ENCODE peak calls at places on chromosomes 13 and 19, in eight cellular contexts. V is lower leg skin, C is breast epithelium, J is ovary, X is NB4, Q is A549, U is heart left ventricle, B is tibial nerve. F is an unnamed sample.

GRCh38 chr13:49410006-49410405 is 33.9 kb downstream of the CAB39L start:
- DNase-seq in U (no peak), J (no peak), V (no peak), B (no peak), C (no peak), X (no peak), Q (no peak), F (no peak)

GRCh38 chr19:16076958-16077611 is 790 bp downstream of the TPM4 start:
- DNase-seq in B (peak), C (peak), V (no peak), J (peak), Q (no peak), X (peak), U (peak), F (no peak)

GRCh38 chr13:61664821-61665705 is 249.4 kb upstream of the PCDH20 start:
- DNase-seq in C (no peak), Q (no peak), V (no peak), B (no peak), U (no peak), X (no peak), J (no peak), F (peak)

GRCh38 chr19:12769689-12770088 is 5.7 kb downstream of the HOOK2 start:
- DNase-seq in J (no peak), B (no peak), X (no peak), V (no peak), Q (no peak), U (no peak), C (no peak), F (no peak)

GRCh38 chr19:49403404-49404187 is 15.5 kb downstream of the KASH5 start:
- DNase-seq in U (no peak), C (no peak), V (no peak), B (no peak), Q (no peak), X (no peak), J (no peak), F (no peak)

GRCh38 chr19:17848598-17849292 is 963 bp upstream of the JAK3 start:
- DNase-seq in Q (no peak), J (no peak), V (no peak), U (no peak), B (no peak), X (no peak), C (no peak), F (no peak)

GRCh38 chr13:46963874-46964273 is 67.0 kb upstream of the HTR2A start:
- DNase-seq in B (no peak), X (peak), J (no peak), V (no peak), C (no peak), Q (no peak), U (no peak), F (no peak)

GRCh38 chr13:48595330-48596127 is 58.2 kb upstream of the CYSLTR2 start:
- DNase-seq in V (peak), J (peak), X (peak), B (no peak), Q (peak), C (no peak), U (peak), F (no peak)

GRCh38 chr13:112648966-112649690 is 40.7 kb upstream of the ATP11A start:
- DNase-seq in X (no peak), U (no peak), V (no peak), C (peak), Q (no peak), B (no peak), J (no peak), F (no peak)

GRCh38 chr13:30181856-30182651 is 125.3 kb downstream of the KATNAL1 start:
- DNase-seq in B (no peak), U (no peak), V (no peak), X (peak), J (no peak), Q (no peak), C (no peak), F (no peak)

GRCh38 chr13:105165449-105166125 is 1369.9 kb downstream of the EFNB2 start:
- DNase-seq in X (no peak), J (no peak), C (no peak), Q (no peak), V (no peak), U (no peak), B (no peak), F (no peak)

GRCh38 chr13:59458908-59459579 is 704.7 kb downstream of the DIAPH3 start:
- DNase-seq in Q (no peak), C (no peak), B (no peak), J (no peak), X (no peak), U (peak), V (no peak), F (peak)

GRCh38 chr19:44278181-44278690 is 18.6 kb downstream of the ZNF233 start:
- DNase-seq in U (no peak), Q (no peak), C (no peak), J (no peak), B (no peak), X (no peak), V (no peak), F (peak)

GRCh38 chr19:32316034-32316433 is 29.4 kb upstream of the ZNF507 start:
- DNase-seq in U (no peak), B (no peak), X (no peak), V (no peak), Q (no peak), J (no peak), C (no peak), F (no peak)

GRCh38 chr13:59823495-59823894 is 340.2 kb downstream of the DIAPH3 start:
- DNase-seq in X (no peak), J (no peak), U (no peak), V (no peak), C (no peak), B (no peak), Q (no peak), F (peak)

GRCh38 chr19:13154241-13154778 is 4.1 kb downstream of the IER2 start:
- DNase-seq in Q (no peak), B (peak), X (peak), C (peak), J (peak), V (peak), U (peak), F (no peak)

DNA sequence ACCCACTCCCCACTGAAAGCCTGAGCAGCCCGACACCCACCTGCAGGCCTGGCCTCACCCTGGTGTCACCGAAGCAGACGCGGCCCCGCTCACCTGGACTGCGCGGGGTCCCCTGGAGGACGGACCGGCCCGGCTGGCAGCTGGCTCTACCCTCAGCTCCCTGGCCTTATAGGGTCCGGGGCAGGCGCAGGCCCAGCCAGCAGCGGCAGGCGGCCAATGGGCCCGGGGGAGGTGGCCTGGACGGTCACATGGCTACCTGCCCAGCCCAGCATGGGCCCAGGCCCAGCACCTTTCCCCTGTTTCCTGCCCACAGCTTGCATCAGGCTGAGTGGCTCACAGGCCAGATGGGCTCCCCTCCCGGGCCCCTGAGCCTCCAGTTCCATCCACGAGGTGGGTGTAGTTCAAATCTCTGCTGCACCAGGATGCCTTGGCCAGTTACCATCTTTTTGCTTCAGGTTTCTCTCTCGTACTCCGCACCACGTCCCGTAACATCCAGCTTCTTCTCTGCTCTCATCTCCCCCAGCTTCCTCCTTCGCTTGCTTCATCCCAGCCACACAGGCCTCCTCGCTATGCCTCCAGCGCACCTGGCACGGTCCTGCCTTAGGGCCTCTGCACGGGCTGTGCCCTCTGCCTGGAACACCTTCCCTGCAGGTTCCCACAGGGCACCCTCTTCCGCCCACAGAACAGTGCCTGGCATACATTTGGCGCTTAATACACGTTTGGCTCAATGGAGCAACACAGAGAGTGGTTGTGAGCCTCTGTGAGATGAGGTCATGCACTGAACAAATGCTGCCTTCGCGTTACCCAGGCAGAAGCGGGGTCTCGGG is at the start of gene PLIN4:
- DNase-seq in J (peak), V (no peak), B (no peak), U (peak), Q (no peak), C (peak), X (no peak), F (peak)
- TF ChIP-seq POLR2A in J (no peak), V (no peak), B (no peak), U (peak), Q (no peak), C (no peak), X (no peak), F (no peak)

DNA sequence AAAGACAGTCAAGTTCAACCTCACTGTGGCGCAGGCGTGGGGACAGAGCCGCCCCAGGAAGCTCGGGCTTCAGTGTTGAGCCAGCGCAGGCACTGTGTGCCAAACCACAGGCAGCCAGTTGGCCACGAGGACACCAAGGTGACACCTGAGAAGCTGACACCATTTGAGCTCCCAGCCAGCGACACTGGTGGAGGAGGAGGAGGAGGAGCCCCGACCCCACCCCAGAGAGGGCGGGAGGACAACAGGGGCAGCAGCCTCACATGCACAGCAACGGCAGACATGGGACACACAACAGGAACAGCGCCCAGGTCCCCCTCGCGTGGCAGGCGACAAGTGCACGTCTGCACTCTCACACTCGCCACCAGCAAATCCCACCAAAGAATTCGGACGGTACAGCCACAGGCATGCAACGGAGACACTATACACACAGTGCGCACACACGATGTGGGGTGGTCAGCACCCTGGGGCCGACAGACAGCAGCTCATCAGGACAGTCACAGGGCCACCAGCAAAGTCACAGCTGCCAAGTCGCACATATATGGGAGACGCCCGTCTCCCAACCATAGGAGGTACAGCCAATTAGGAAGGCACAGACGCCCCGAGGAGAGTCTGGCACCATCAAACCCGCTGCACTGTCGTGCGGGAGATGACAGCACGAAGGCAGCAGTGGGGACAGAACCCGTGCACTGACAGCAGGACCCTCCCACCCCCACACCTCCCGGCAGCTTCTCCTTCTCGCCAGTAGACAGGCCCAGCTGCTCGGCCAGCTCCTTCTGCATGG is 3.4 kb downstream of the EIF3G start:
- DNase-seq in Q (no peak), U (no peak), X (no peak), V (no peak), J (no peak), C (no peak), B (no peak), F (no peak)
- TF ChIP-seq POLR2A in Q (no peak), U (no peak), X (peak), V (no peak), J (no peak), C (no peak), B (no peak), F (no peak)

DNA sequence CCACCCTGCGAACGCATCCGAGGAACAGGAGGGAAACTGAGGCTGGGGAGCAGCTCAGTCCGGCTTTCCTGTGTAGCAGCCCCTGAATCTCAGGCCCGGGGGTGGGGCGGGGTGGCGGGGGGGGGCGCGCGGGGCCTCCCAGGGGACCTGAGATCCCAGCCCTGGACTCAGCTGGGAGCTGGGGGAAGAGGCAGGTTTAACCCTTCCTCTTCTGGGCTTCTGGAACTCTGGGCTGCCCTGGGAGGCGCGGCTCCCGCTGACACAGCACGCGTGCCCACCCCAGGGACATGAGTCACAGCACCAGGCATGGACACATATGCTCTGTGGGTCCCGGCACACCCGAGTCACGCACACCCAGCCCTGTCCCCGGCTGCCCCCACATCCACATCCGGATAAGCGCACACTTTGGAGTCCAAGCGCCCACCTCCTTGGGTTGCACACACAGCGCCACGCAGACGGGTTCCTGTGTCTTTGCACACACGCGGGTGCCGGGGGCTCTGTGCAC is 3.5 kb upstream of the CIRBP start:
- DNase-seq in C (no peak), X (peak), B (no peak), Q (peak), U (peak), J (peak), V (no peak), F (no peak)
- TF ChIP-seq POLR2A in C (no peak), X (no peak), B (no peak), Q (peak), U (no peak), J (no peak), V (no peak), F (no peak)

GRCh38 chr13:44432595-44432994 is 59.0 kb downstream of the SERP2 start:
- DNase-seq in C (no peak), Q (no peak), U (no peak), B (no peak), V (no peak), X (no peak), J (no peak), F (no peak)

GRCh38 chr13:44431150-44431549 is 57.5 kb downstream of the SERP2 start:
- DNase-seq in U (no peak), B (no peak), C (no peak), V (no peak), Q (no peak), X (no peak), J (no peak), F (no peak)

GRCh38 chr13:44435142-44435982 is 61.7 kb downstream of the SERP2 start:
- DNase-seq in U (peak), C (peak), J (peak), X (peak), V (peak), Q (peak), B (peak), F (peak)

GRCh38 chr13:44434441-44435141 is 61.0 kb downstream of the SERP2 start:
- DNase-seq in V (no peak), J (peak), B (no peak), X (no peak), U (no peak), Q (no peak), C (no peak), F (no peak)

GRCh38 chr13:44433863-44434262 is 60.2 kb downstream of the SERP2 start:
- DNase-seq in B (no peak), X (no peak), C (no peak), U (no peak), J (no peak), V (no peak), Q (no peak), F (no peak)
- TF ChIP-seq POLR2A in B (no peak), X (no peak), C (no peak), U (no peak), J (no peak), V (no peak), Q (no peak), F (no peak)